ENCODE peak calls at places on chromosome 6, in eight cellular contexts. D, N, A, X, U, K, G and F are unnamed samples.

GRCh38 chr6:149045404-149045803 is 272.1 kb upstream of the TAB2 start:
- DNase-seq in D (no peak), N (no peak), A (no peak), X (no peak), U (no peak), K (no peak), G (no peak), F (no peak)

GRCh38 chr6:91276315-91276714 is 689.4 kb upstream of the MAP3K7 start:
- DNase-seq in D (no peak), N (peak; percentile 22), A (peak; percentile 37), X (no peak), U (peak; percentile 17), K (no peak), G (no peak), F (no peak)

GRCh38 chr6:13404115-13404891 is 76.0 kb upstream of the TBC1D7 start:
- DNase-seq in D (no peak), N (no peak), A (peak; percentile 49), X (no peak), U (no peak), K (no peak), G (no peak), F (no peak)

GRCh38 chr6:35146453-35146852 is 5.3 kb upstream of the TCP11 start:
- DNase-seq in D (no peak), N (peak; percentile 40), A (peak; percentile 64), X (no peak), U (peak; percentile 45), K (no peak), G (peak; percentile 85), F (no peak)

GRCh38 chr6:131015630-131016263 is 47.3 kb downstream of the EPB41L2 start:
- DNase-seq in D (no peak), N (no peak), A (peak; percentile 81), X (no peak), U (no peak), K (no peak), G (no peak), F (no peak)

GRCh38 chr6:99867026-99867425 is 127.0 kb downstream of the MCHR2 start:
- DNase-seq in D (no peak), N (no peak), A (no peak), X (no peak), U (no peak), K (no peak), G (no peak), F (no peak)

GRCh38 chr6:292506-293184 is 358 bp downstream of the DUSP22 start:
- DNase-seq in D (no peak), N (peak; percentile 93), A (peak; percentile 54), X (peak; percentile 64), U (peak; percentile 44), K (no peak), G (peak; percentile 84), F (no peak)

GRCh38 chr6:148367418-148368024 is 24.9 kb downstream of the SASH1 start:
- DNase-seq in D (no peak), N (no peak), A (peak; percentile 48), X (no peak), U (peak; percentile 52), K (no peak), G (no peak), F (peak; percentile 75)

GRCh38 chr6:96613291-96613999 is 50.5 kb downstream of the FHL5 start:
- DNase-seq in D (no peak), N (no peak), A (no peak), X (no peak), U (no peak), K (no peak), G (no peak), F (no peak)

GRCh38 chr6:135568366-135568765 is 70.8 kb upstream of the AHI1 start:
- DNase-seq in D (no peak), N (peak; percentile 36), A (peak; percentile 91), X (peak; percentile 1), U (no peak), K (no peak), G (no peak), F (no peak)

GRCh38 chr6:89997456-89998445 is 103.5 kb downstream of the GJA10 start:
- DNase-seq in D (no peak), N (no peak), A (peak; percentile 56), X (no peak), U (no peak), K (no peak), G (no peak), F (no peak)

GRCh38 chr6:21309791-21310190 is 283.8 kb upstream of the SOX4 start:
- DNase-seq in D (no peak), N (no peak), A (no peak), X (no peak), U (no peak), K (no peak), G (no peak), F (no peak)

GRCh38 chr6:81003156-81003555 is 749.3 kb downstream of the TENT5A start:
- DNase-seq in D (no peak), N (no peak), A (no peak), X (no peak), U (no peak), K (no peak), G (no peak), F (no peak)

GRCh38 chr6:34115396-34116314 is 30.2 kb downstream of the GRM4 start:
- DNase-seq in D (no peak), N (peak; percentile 53), A (peak; percentile 23), X (no peak), U (peak; percentile 48), K (no peak), G (peak; percentile 89), F (no peak)

GRCh38 chr6:48486876-48487275 is 375.9 kb upstream of the PTCHD4 start:
- DNase-seq in D (no peak), N (no peak), A (no peak), X (no peak), U (no peak), K (no peak), G (no peak), F (no peak)

GRCh38 chr6:44569931-44570385 is 182.5 kb downstream of the CDC5L start:
- DNase-seq in D (no peak), N (no peak), A (peak; percentile 61), X (no peak), U (no peak), K (no peak), G (peak; percentile 57), F (no peak)

GRCh38 chr6:16712931-16713484 is 48.3 kb downstream of the ATXN1 start:
- DNase-seq in D (peak; percentile 89), N (no peak), A (peak; percentile 91), X (no peak), U (peak; percentile 82), K (peak; percentile 95), G (peak; percentile 52), F (no peak)

GRCh38 chr6:129493396-129493902 is 216.5 kb downstream of the ARHGAP18 start:
- DNase-seq in D (no peak), N (no peak), A (peak; percentile 73), X (no peak), U (peak; percentile 49), K (no peak), G (no peak), F (no peak)

GRCh38 chr6:87968435-87969278 is 79.0 kb upstream of the SPACA1 start:
- DNase-seq in D (no peak), N (peak; percentile 12), A (peak; percentile 13), X (no peak), U (no peak), K (no peak), G (peak; percentile 73), F (no peak)

GRCh38 chr6:149181304-149181703 is 136.2 kb upstream of the TAB2 start:
- DNase-seq in D (no peak), N (no peak), A (no peak), X (no peak), U (no peak), K (no peak), G (no peak), F (no peak)

GRCh38 chr6:146433881-146434741 is 109.5 kb upstream of the RAB32 start:
- DNase-seq in D (no peak), N (no peak), A (peak; percentile 16), X (no peak), U (no peak), K (no peak), G (peak; percentile 76), F (no peak)

GRCh38 chr6:47044418-47044817 is 2.3 kb upstream of the ADGRF1 start:
- DNase-seq in D (peak; percentile 79), N (no peak), A (peak; percentile 48), X (no peak), U (peak; percentile 67), K (no peak), G (no peak), F (peak; percentile 30)

GRCh38 chr6:89564752-89565427 is 73.7 kb downstream of the LYRM2 start:
- DNase-seq in D (peak; percentile 14), N (no peak), A (no peak), X (no peak), U (no peak), K (no peak), G (no peak), F (no peak)

GRCh38 chr6:157966990-157967389 is 14.7 kb upstream of the SYNJ2 start:
- DNase-seq in D (no peak), N (no peak), A (no peak), X (no peak), U (no peak), K (no peak), G (peak; percentile 49), F (no peak)
- TF ChIP-seq CTCF in D (no peak), N (no peak), A (no peak), X (no peak), U (no peak), K (no peak), G (no peak), F (no peak)

DNA sequence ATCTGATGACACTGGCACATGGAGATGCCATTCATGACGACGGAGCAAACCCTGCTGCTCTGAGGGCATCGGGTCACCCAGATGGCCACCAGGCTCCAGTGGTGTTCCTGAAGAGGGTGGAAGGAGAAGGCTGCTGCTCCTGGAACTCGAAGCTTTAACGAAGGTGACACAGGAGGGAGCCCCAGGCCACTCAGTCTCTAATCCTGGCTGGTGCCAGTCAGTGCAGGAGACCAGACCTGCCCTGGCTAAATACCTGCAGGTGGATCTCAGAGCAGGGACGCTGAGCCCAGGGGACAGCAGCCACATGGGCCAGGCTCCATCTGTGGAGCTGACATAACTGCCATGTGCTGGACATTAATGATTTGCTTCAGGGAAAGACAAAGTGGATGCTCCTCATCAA is 90.4 kb downstream of the FAM50B start:
- DNase-seq in D (no peak), N (no peak), A (no peak), X (no peak), U (no peak), K (no peak), G (no peak), F (no peak)
- TF ChIP-seq CTCF in D (no peak), N (no peak), A (no peak), X (no peak), U (no peak), K (no peak), G (no peak), F (no peak)

GRCh38 chr6:109963598-109964170 is 14.4 kb upstream of the GPR6 start:
- DNase-seq in D (no peak), N (no peak), A (no peak), X (no peak), U (no peak), K (no peak), G (no peak), F (no peak)
- TF ChIP-seq CTCF in D (no peak), N (no peak), A (no peak), X (no peak), U (no peak), K (no peak), G (no peak), F (no peak)

DNA sequence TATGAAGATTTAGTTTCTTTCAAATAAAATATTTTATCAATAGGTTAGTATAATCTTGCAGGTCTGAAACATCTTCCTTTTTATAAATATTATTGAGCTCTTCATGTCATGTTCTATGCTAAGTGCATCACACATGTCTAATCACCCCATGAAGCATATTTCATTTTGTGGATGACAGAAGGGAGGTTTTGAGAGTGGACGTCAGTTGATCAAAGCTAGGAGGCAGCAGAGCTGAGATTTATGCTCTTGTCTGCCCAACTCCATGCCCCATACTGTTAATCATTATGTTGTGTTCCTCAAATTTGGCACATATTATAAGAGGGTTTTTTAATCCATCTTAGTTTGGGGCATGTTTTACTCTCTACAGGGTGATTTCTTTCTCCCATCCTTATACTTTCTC is 22.7 kb downstream of the DSE start:
- DNase-seq in D (no peak), N (no peak), A (no peak), X (no peak), U (no peak), K (no peak), G (no peak), F (no peak)
- TF ChIP-seq CTCF in D (peak; percentile 27), N (no peak), A (no peak), X (no peak), U (no peak), K (no peak), G (peak; percentile 49), F (peak; percentile 47)